ENCODE peak calls at places on chromosomes 2 and 18, in ten cellular contexts. One of them, this sample, is unnamed.

GRCh38 chr18:51952844-51953243 is 387.2 kb upstream of the DCC start:
- DNase-seq in iPS-NIHi11: no peak
- DNase-seq in kidney epithelial cell: no peak
- DNase-seq in non-pigmented ciliary epithelial cell: no peak
- DNase-seq in GM10248: no peak
- DNase-seq in left colon: no peak
- DNase-seq in Calu3: no peak
- DNase-seq in NCI-H1092 treated with DMSO at 0.1 percent for 48 hours: no peak
- DNase-seq in MM.1S: no peak
- DNase-seq in stimulated activated CD8-positive, alpha-beta memory T cell treated with anti-CD3 and anti-CD28 coated beads, Interleukin-15, amount 100 ng/mL, for 24 hours: no peak
- DNase-seq in this sample: no peak

GRCh38 chr2:158665536-158666302 is 129.4 kb upstream of the DAPL1 start:
- DNase-seq in iPS-NIHi11: no peak
- DNase-seq in kidney epithelial cell: no peak
- DNase-seq in non-pigmented ciliary epithelial cell: no peak
- DNase-seq in GM10248: no peak
- DNase-seq in left colon: no peak
- DNase-seq in Calu3: no peak
- DNase-seq in NCI-H1092 treated with DMSO at 0.1 percent for 48 hours: peak
- DNase-seq in MM.1S: no peak
- DNase-seq in stimulated activated CD8-positive, alpha-beta memory T cell treated with anti-CD3 and anti-CD28 coated beads, Interleukin-15, amount 100 ng/mL, for 24 hours: no peak
- DNase-seq in this sample: no peak

GRCh38 chr2:129907256-129907973 is 72.1 kb upstream of the RAB6C start:
- DNase-seq in iPS-NIHi11: no peak
- DNase-seq in kidney epithelial cell: no peak
- DNase-seq in non-pigmented ciliary epithelial cell: no peak
- DNase-seq in GM10248: no peak
- DNase-seq in left colon: no peak
- DNase-seq in Calu3: no peak
- DNase-seq in NCI-H1092 treated with DMSO at 0.1 percent for 48 hours: no peak
- DNase-seq in MM.1S: no peak
- DNase-seq in stimulated activated CD8-positive, alpha-beta memory T cell treated with anti-CD3 and anti-CD28 coated beads, Interleukin-15, amount 100 ng/mL, for 24 hours: no peak
- DNase-seq in this sample: no peak

GRCh38 chr18:29154196-29154757 is 977.3 kb upstream of the CDH2 start:
- DNase-seq in iPS-NIHi11: no peak
- DNase-seq in kidney epithelial cell: no peak
- DNase-seq in non-pigmented ciliary epithelial cell: peak
- DNase-seq in GM10248: no peak
- DNase-seq in left colon: no peak
- DNase-seq in Calu3: no peak
- DNase-seq in NCI-H1092 treated with DMSO at 0.1 percent for 48 hours: no peak
- DNase-seq in MM.1S: no peak
- DNase-seq in stimulated activated CD8-positive, alpha-beta memory T cell treated with anti-CD3 and anti-CD28 coated beads, Interleukin-15, amount 100 ng/mL, for 24 hours: no peak
- DNase-seq in this sample: no peak

GRCh38 chr2:241325257-241325656 is 9.5 kb downstream of the SEPTIN2 start:
- DNase-seq in iPS-NIHi11: no peak
- DNase-seq in kidney epithelial cell: no peak
- DNase-seq in non-pigmented ciliary epithelial cell: no peak
- DNase-seq in GM10248: no peak
- DNase-seq in left colon: no peak
- DNase-seq in Calu3: no peak
- DNase-seq in NCI-H1092 treated with DMSO at 0.1 percent for 48 hours: no peak
- DNase-seq in MM.1S: no peak
- DNase-seq in stimulated activated CD8-positive, alpha-beta memory T cell treated with anti-CD3 and anti-CD28 coated beads, Interleukin-15, amount 100 ng/mL, for 24 hours: no peak
- DNase-seq in this sample: no peak

GRCh38 chr2:119449526-119449925 is 17.9 kb downstream of the TMEM37 start:
- DNase-seq in iPS-NIHi11: peak
- DNase-seq in kidney epithelial cell: no peak
- DNase-seq in non-pigmented ciliary epithelial cell: no peak
- DNase-seq in GM10248: no peak
- DNase-seq in left colon: no peak
- DNase-seq in Calu3: no peak
- DNase-seq in NCI-H1092 treated with DMSO at 0.1 percent for 48 hours: peak
- DNase-seq in MM.1S: no peak
- DNase-seq in stimulated activated CD8-positive, alpha-beta memory T cell treated with anti-CD3 and anti-CD28 coated beads, Interleukin-15, amount 100 ng/mL, for 24 hours: no peak
- DNase-seq in this sample: peak

GRCh38 chr2:100427627-100428258 is 10.3 kb upstream of the CHST10 start:
- DNase-seq in iPS-NIHi11: peak
- DNase-seq in kidney epithelial cell: no peak
- DNase-seq in non-pigmented ciliary epithelial cell: no peak
- DNase-seq in GM10248: peak
- DNase-seq in left colon: peak
- DNase-seq in Calu3: peak
- DNase-seq in NCI-H1092 treated with DMSO at 0.1 percent for 48 hours: peak
- DNase-seq in MM.1S: no peak
- DNase-seq in stimulated activated CD8-positive, alpha-beta memory T cell treated with anti-CD3 and anti-CD28 coated beads, Interleukin-15, amount 100 ng/mL, for 24 hours: peak
- DNase-seq in this sample: peak

GRCh38 chr2:163077241-163077640 is 238.7 kb upstream of the KCNH7 start:
- DNase-seq in iPS-NIHi11: no peak
- DNase-seq in kidney epithelial cell: no peak
- DNase-seq in non-pigmented ciliary epithelial cell: no peak
- DNase-seq in GM10248: no peak
- DNase-seq in left colon: no peak
- DNase-seq in Calu3: no peak
- DNase-seq in NCI-H1092 treated with DMSO at 0.1 percent for 48 hours: no peak
- DNase-seq in MM.1S: no peak
- DNase-seq in stimulated activated CD8-positive, alpha-beta memory T cell treated with anti-CD3 and anti-CD28 coated beads, Interleukin-15, amount 100 ng/mL, for 24 hours: no peak
- DNase-seq in this sample: peak

GRCh38 chr2:10253596-10254372 is 48.9 kb upstream of the HPCAL1 start:
- DNase-seq in iPS-NIHi11: no peak
- DNase-seq in kidney epithelial cell: no peak
- DNase-seq in non-pigmented ciliary epithelial cell: no peak
- DNase-seq in GM10248: no peak
- DNase-seq in left colon: peak
- DNase-seq in Calu3: no peak
- DNase-seq in NCI-H1092 treated with DMSO at 0.1 percent for 48 hours: no peak
- DNase-seq in MM.1S: no peak
- DNase-seq in stimulated activated CD8-positive, alpha-beta memory T cell treated with anti-CD3 and anti-CD28 coated beads, Interleukin-15, amount 100 ng/mL, for 24 hours: no peak
- DNase-seq in this sample: no peak

GRCh38 chr18:49537232-49537876 is 24.5 kb upstream of the LIPG start:
- DNase-seq in iPS-NIHi11: no peak
- DNase-seq in kidney epithelial cell: no peak
- DNase-seq in non-pigmented ciliary epithelial cell: no peak
- DNase-seq in GM10248: no peak
- DNase-seq in left colon: no peak
- DNase-seq in Calu3: no peak
- DNase-seq in NCI-H1092 treated with DMSO at 0.1 percent for 48 hours: no peak
- DNase-seq in MM.1S: no peak
- DNase-seq in stimulated activated CD8-positive, alpha-beta memory T cell treated with anti-CD3 and anti-CD28 coated beads, Interleukin-15, amount 100 ng/mL, for 24 hours: no peak
- DNase-seq in this sample: no peak

GRCh38 chr2:44759823-44760222 is 181.7 kb upstream of the SIX3 start:
- DNase-seq in iPS-NIHi11: no peak
- DNase-seq in kidney epithelial cell: no peak
- DNase-seq in non-pigmented ciliary epithelial cell: no peak
- DNase-seq in GM10248: no peak
- DNase-seq in left colon: no peak
- DNase-seq in Calu3: no peak
- DNase-seq in NCI-H1092 treated with DMSO at 0.1 percent for 48 hours: no peak
- DNase-seq in MM.1S: no peak
- DNase-seq in stimulated activated CD8-positive, alpha-beta memory T cell treated with anti-CD3 and anti-CD28 coated beads, Interleukin-15, amount 100 ng/mL, for 24 hours: no peak
- DNase-seq in this sample: no peak

GRCh38 chr2:112803691-112804521 is 19.6 kb upstream of the IL1A start:
- DNase-seq in iPS-NIHi11: no peak
- DNase-seq in kidney epithelial cell: no peak
- DNase-seq in non-pigmented ciliary epithelial cell: peak
- DNase-seq in GM10248: no peak
- DNase-seq in left colon: no peak
- DNase-seq in Calu3: peak
- DNase-seq in NCI-H1092 treated with DMSO at 0.1 percent for 48 hours: no peak
- DNase-seq in MM.1S: no peak
- DNase-seq in stimulated activated CD8-positive, alpha-beta memory T cell treated with anti-CD3 and anti-CD28 coated beads, Interleukin-15, amount 100 ng/mL, for 24 hours: no peak
- DNase-seq in this sample: no peak

GRCh38 chr2:36516136-36516870 is 81.7 kb downstream of the FEZ2 start:
- DNase-seq in iPS-NIHi11: no peak
- DNase-seq in kidney epithelial cell: no peak
- DNase-seq in non-pigmented ciliary epithelial cell: no peak
- DNase-seq in GM10248: no peak
- DNase-seq in left colon: no peak
- DNase-seq in Calu3: no peak
- DNase-seq in NCI-H1092 treated with DMSO at 0.1 percent for 48 hours: no peak
- DNase-seq in MM.1S: no peak
- DNase-seq in stimulated activated CD8-positive, alpha-beta memory T cell treated with anti-CD3 and anti-CD28 coated beads, Interleukin-15, amount 100 ng/mL, for 24 hours: no peak
- DNase-seq in this sample: no peak

GRCh38 chr2:127355407-127356008 is 32.3 kb downstream of the MAP3K2 start:
- DNase-seq in iPS-NIHi11: peak
- DNase-seq in kidney epithelial cell: no peak
- DNase-seq in non-pigmented ciliary epithelial cell: no peak
- DNase-seq in GM10248: no peak
- DNase-seq in left colon: no peak
- DNase-seq in Calu3: peak
- DNase-seq in NCI-H1092 treated with DMSO at 0.1 percent for 48 hours: no peak
- DNase-seq in MM.1S: peak
- DNase-seq in stimulated activated CD8-positive, alpha-beta memory T cell treated with anti-CD3 and anti-CD28 coated beads, Interleukin-15, amount 100 ng/mL, for 24 hours: no peak
- DNase-seq in this sample: peak

GRCh38 chr2:202024871-202025270 is 8.8 kb upstream of the FZD7 start:
- DNase-seq in iPS-NIHi11: no peak
- DNase-seq in kidney epithelial cell: no peak
- DNase-seq in non-pigmented ciliary epithelial cell: no peak
- DNase-seq in GM10248: no peak
- DNase-seq in left colon: no peak
- DNase-seq in Calu3: no peak
- DNase-seq in NCI-H1092 treated with DMSO at 0.1 percent for 48 hours: no peak
- DNase-seq in MM.1S: no peak
- DNase-seq in stimulated activated CD8-positive, alpha-beta memory T cell treated with anti-CD3 and anti-CD28 coated beads, Interleukin-15, amount 100 ng/mL, for 24 hours: no peak
- DNase-seq in this sample: no peak

GRCh38 chr2:120390381-120391055 is 44.6 kb downstream of the INHBB start:
- DNase-seq in iPS-NIHi11: no peak
- DNase-seq in kidney epithelial cell: no peak
- DNase-seq in non-pigmented ciliary epithelial cell: no peak
- DNase-seq in GM10248: no peak
- DNase-seq in left colon: no peak
- DNase-seq in Calu3: no peak
- DNase-seq in NCI-H1092 treated with DMSO at 0.1 percent for 48 hours: no peak
- DNase-seq in MM.1S: no peak
- DNase-seq in stimulated activated CD8-positive, alpha-beta memory T cell treated with anti-CD3 and anti-CD28 coated beads, Interleukin-15, amount 100 ng/mL, for 24 hours: no peak
- DNase-seq in this sample: no peak

GRCh38 chr2:72139871-72140620 is 7.6 kb downstream of the CYP26B1 start:
- DNase-seq in iPS-NIHi11: no peak
- DNase-seq in kidney epithelial cell: no peak
- DNase-seq in non-pigmented ciliary epithelial cell: no peak
- DNase-seq in GM10248: no peak
- DNase-seq in left colon: no peak
- DNase-seq in Calu3: no peak
- DNase-seq in NCI-H1092 treated with DMSO at 0.1 percent for 48 hours: no peak
- DNase-seq in MM.1S: no peak
- DNase-seq in stimulated activated CD8-positive, alpha-beta memory T cell treated with anti-CD3 and anti-CD28 coated beads, Interleukin-15, amount 100 ng/mL, for 24 hours: no peak
- DNase-seq in this sample: no peak

GRCh38 chr18:22559414-22560282 is 141.9 kb upstream of the CTAGE1 start:
- DNase-seq in iPS-NIHi11: peak
- DNase-seq in kidney epithelial cell: no peak
- DNase-seq in non-pigmented ciliary epithelial cell: no peak
- DNase-seq in GM10248: peak
- DNase-seq in left colon: peak
- DNase-seq in Calu3: peak
- DNase-seq in NCI-H1092 treated with DMSO at 0.1 percent for 48 hours: no peak
- DNase-seq in MM.1S: peak
- DNase-seq in stimulated activated CD8-positive, alpha-beta memory T cell treated with anti-CD3 and anti-CD28 coated beads, Interleukin-15, amount 100 ng/mL, for 24 hours: no peak
- DNase-seq in this sample: peak

GRCh38 chr18:50629148-50629631 is 69.3 kb downstream of the MAPK4 start:
- DNase-seq in iPS-NIHi11: no peak
- DNase-seq in kidney epithelial cell: no peak
- DNase-seq in non-pigmented ciliary epithelial cell: no peak
- DNase-seq in GM10248: no peak
- DNase-seq in left colon: no peak
- DNase-seq in Calu3: no peak
- DNase-seq in NCI-H1092 treated with DMSO at 0.1 percent for 48 hours: peak
- DNase-seq in MM.1S: no peak
- DNase-seq in stimulated activated CD8-positive, alpha-beta memory T cell treated with anti-CD3 and anti-CD28 coated beads, Interleukin-15, amount 100 ng/mL, for 24 hours: no peak
- DNase-seq in this sample: no peak

GRCh38 chr18:77650799-77651385 is 401.2 kb downstream of the GALR1 start:
- DNase-seq in iPS-NIHi11: peak
- DNase-seq in kidney epithelial cell: peak
- DNase-seq in non-pigmented ciliary epithelial cell: no peak
- DNase-seq in GM10248: peak
- DNase-seq in left colon: peak
- DNase-seq in Calu3: no peak
- DNase-seq in NCI-H1092 treated with DMSO at 0.1 percent for 48 hours: peak
- DNase-seq in MM.1S: peak
- DNase-seq in stimulated activated CD8-positive, alpha-beta memory T cell treated with anti-CD3 and anti-CD28 coated beads, Interleukin-15, amount 100 ng/mL, for 24 hours: peak
- DNase-seq in this sample: peak

GRCh38 chr2:169131587-169132512 is 62.5 kb downstream of the DHRS9 start:
- DNase-seq in iPS-NIHi11: peak
- DNase-seq in kidney epithelial cell: no peak
- DNase-seq in non-pigmented ciliary epithelial cell: peak
- DNase-seq in GM10248: peak
- DNase-seq in left colon: no peak
- DNase-seq in Calu3: peak
- DNase-seq in NCI-H1092 treated with DMSO at 0.1 percent for 48 hours: peak
- DNase-seq in MM.1S: peak
- DNase-seq in stimulated activated CD8-positive, alpha-beta memory T cell treated with anti-CD3 and anti-CD28 coated beads, Interleukin-15, amount 100 ng/mL, for 24 hours: no peak
- DNase-seq in this sample: peak

GRCh38 chr2:240416821-240417220 is 18.6 kb upstream of the GPC1 start:
- DNase-seq in iPS-NIHi11: no peak
- DNase-seq in kidney epithelial cell: no peak
- DNase-seq in non-pigmented ciliary epithelial cell: no peak
- DNase-seq in GM10248: no peak
- DNase-seq in left colon: no peak
- DNase-seq in Calu3: no peak
- DNase-seq in NCI-H1092 treated with DMSO at 0.1 percent for 48 hours: no peak
- DNase-seq in MM.1S: no peak
- DNase-seq in stimulated activated CD8-positive, alpha-beta memory T cell treated with anti-CD3 and anti-CD28 coated beads, Interleukin-15, amount 100 ng/mL, for 24 hours: no peak
- DNase-seq in this sample: no peak

GRCh38 chr2:133456971-133457370 is 111.3 kb downstream of the NCKAP5 start:
- DNase-seq in iPS-NIHi11: no peak
- DNase-seq in kidney epithelial cell: no peak
- DNase-seq in non-pigmented ciliary epithelial cell: no peak
- DNase-seq in GM10248: no peak
- DNase-seq in left colon: no peak
- DNase-seq in Calu3: no peak
- DNase-seq in NCI-H1092 treated with DMSO at 0.1 percent for 48 hours: no peak
- DNase-seq in MM.1S: no peak
- DNase-seq in stimulated activated CD8-positive, alpha-beta memory T cell treated with anti-CD3 and anti-CD28 coated beads, Interleukin-15, amount 100 ng/mL, for 24 hours: no peak
- DNase-seq in this sample: no peak

GRCh38 chr2:64462940-64463339 is 9.0 kb downstream of the LGALSL start:
- DNase-seq in iPS-NIHi11: no peak
- DNase-seq in kidney epithelial cell: no peak
- DNase-seq in non-pigmented ciliary epithelial cell: no peak
- DNase-seq in GM10248: no peak
- DNase-seq in left colon: no peak
- DNase-seq in Calu3: no peak
- DNase-seq in NCI-H1092 treated with DMSO at 0.1 percent for 48 hours: no peak
- DNase-seq in MM.1S: no peak
- DNase-seq in stimulated activated CD8-positive, alpha-beta memory T cell treated with anti-CD3 and anti-CD28 coated beads, Interleukin-15, amount 100 ng/mL, for 24 hours: no peak
- DNase-seq in this sample: no peak

GRCh38 chr2:104286806-104287205 is 567.1 kb upstream of the POU3F3 start:
- DNase-seq in iPS-NIHi11: peak
- DNase-seq in kidney epithelial cell: no peak
- DNase-seq in non-pigmented ciliary epithelial cell: no peak
- DNase-seq in GM10248: no peak
- DNase-seq in left colon: no peak
- DNase-seq in Calu3: no peak
- DNase-seq in NCI-H1092 treated with DMSO at 0.1 percent for 48 hours: no peak
- DNase-seq in MM.1S: no peak
- DNase-seq in stimulated activated CD8-positive, alpha-beta memory T cell treated with anti-CD3 and anti-CD28 coated beads, Interleukin-15, amount 100 ng/mL, for 24 hours: no peak
- DNase-seq in this sample: peak